ENCODE peak calls at places on chromosome 13, in four cellular contexts. L is foreskin fibroblast; I is activated CD4-positive, CD25-positive, alpha-beta regulatory T cell; O is Calu3. S is an unnamed sample.

GRCh38 chr13:39565036-39565949 is 37.7 kb downstream of the LHFPL6 start:
- DNase-seq in O (peak), L (peak), I (no peak), S (peak)

GRCh38 chr13:76975863-76976262 is 16.0 kb upstream of the CLN5 start:
- DNase-seq in I (no peak), O (no peak), L (peak), S (no peak)

GRCh38 chr13:53137777-53138176 is 109.2 kb downstream of the OLFM4 start:
- DNase-seq in I (no peak), L (peak), O (no peak), S (peak)

GRCh38 chr13:65595881-65596280 is 1634.3 kb downstream of the PCDH9 start:
- DNase-seq in O (no peak), L (peak), I (no peak), S (peak)

GRCh38 chr13:77565635-77566034 is 30.1 kb downstream of the SCEL start:
- DNase-seq in O (no peak), L (peak), I (no peak), S (peak)

GRCh38 chr13:23820530-23820929 is 68.7 kb downstream of the MIPEP start:
- DNase-seq in L (no peak), O (no peak), I (no peak), S (no peak)

GRCh38 chr13:97600438-97601080 is 166.6 kb downstream of the RAP2A start:
- DNase-seq in I (no peak), L (peak), O (no peak), S (peak)

GRCh38 chr13:62388515-62388914 is 972.9 kb upstream of the PCDH20 start:
- DNase-seq in I (no peak), O (no peak), L (no peak), S (no peak)

GRCh38 chr13:113442354-113442984 is 10.8 kb downstream of the ADPRHL1 start:
- DNase-seq in O (no peak), I (no peak), L (no peak), S (no peak)

GRCh38 chr13:93080587-93080986 is 146.0 kb upstream of the GPC6 start:
- DNase-seq in L (peak), I (no peak), O (no peak), S (peak)

GRCh38 chr13:84479656-84480055 is 597.4 kb upstream of the SLITRK1 start:
- DNase-seq in O (no peak), L (peak), I (no peak), S (no peak)

GRCh38 chr13:19845758-19846157 is 17.7 kb downstream of the ZMYM5 start:
- DNase-seq in I (no peak), O (peak), L (peak), S (peak)

GRCh38 chr13:109666656-109667448 is 119.5 kb downstream of the IRS2 start:
- DNase-seq in O (no peak), I (no peak), L (peak), S (peak)

GRCh38 chr13:109243311-109243951 is 543.0 kb downstream of the IRS2 start:
- DNase-seq in O (peak), I (no peak), L (peak), S (peak)

GRCh38 chr13:48902421-48902820 is 73.3 kb upstream of the FNDC3A start:
- DNase-seq in O (no peak), I (no peak), L (peak), S (peak)

GRCh38 chr13:110713981-110714797 is 689 bp downstream of the ING1 start:
- DNase-seq in I (peak), O (no peak), L (peak), S (peak)

GRCh38 chr13:97275265-97275664 is 53.1 kb downstream of the MBNL2 start:
- DNase-seq in L (peak), O (no peak), I (no peak), S (peak)

GRCh38 chr13:41017744-41018582 is 1.2 kb downstream of the ELF1 start:
- DNase-seq in L (no peak), O (no peak), I (no peak), S (no peak)

GRCh38 chr13:77511552-77511951 is 24.0 kb upstream of the SCEL start:
- DNase-seq in I (no peak), O (no peak), L (peak), S (no peak)

GRCh38 chr13:89082623-89083022 is 1411.5 kb downstream of the SLITRK5 start:
- DNase-seq in L (no peak), O (no peak), I (no peak), S (no peak)

GRCh38 chr13:109363431-109363830 is 423.0 kb downstream of the IRS2 start:
- DNase-seq in I (no peak), O (no peak), L (no peak), S (no peak)

GRCh38 chr13:54241719-54242118 is 1213.1 kb downstream of the OLFM4 start:
- DNase-seq in I (no peak), L (no peak), O (no peak), S (no peak)

GRCh38 chr13:77979721-77980377 is 61.2 kb upstream of the EDNRB start:
- DNase-seq in I (no peak), O (no peak), L (no peak), S (no peak)

GRCh38 chr13:64910061-64910460 is 2320.1 kb downstream of the PCDH9 start:
- DNase-seq in L (no peak), O (no peak), I (no peak), S (no peak)

GRCh38 chr13:41915096-41915495 is 45.8 kb downstream of the VWA8 start:
- DNase-seq in O (no peak), L (peak), I (no peak), S (no peak)

GRCh38 chr13:114328034-114328433 is 13.7 kb downstream of the CHAMP1 start:
- DNase-seq in I (no peak), O (no peak), L (no peak), S (no peak)

GRCh38 chr13:103187621-103188020 is 121.4 kb upstream of the SLC10A2 start:
- DNase-seq in O (no peak), I (no peak), L (no peak), S (no peak)

GRCh38 chr13:42762917-42763316 is 18.5 kb upstream of the FAM216B start:
- DNase-seq in L (peak), O (no peak), I (no peak), S (peak)

GRCh38 chr13:40178130-40178529 is 488.3 kb downstream of the FOXO1 start:
- DNase-seq in L (no peak), I (no peak), O (no peak), S (no peak)

GRCh38 chr13:81639984-81640582 is 1299.2 kb upstream of the SPRY2 start:
- DNase-seq in L (no peak), I (no peak), O (peak), S (no peak)

GRCh38 chr13:80340643-80341097 is 256 bp downstream of the SPRY2 start:
- DNase-seq in I (no peak), O (peak), L (no peak), S (peak)

GRCh38 chr13:24741016-24741662 is 22.8 kb upstream of the RNF17 start:
- DNase-seq in I (no peak), O (peak), L (no peak), S (no peak)

GRCh38 chr13:110719036-110719710 is 5.7 kb downstream of the ING1 start:
- DNase-seq in O (no peak), L (no peak), I (no peak), S (no peak)

GRCh38 chr13:47932953-47933687 is 68.0 kb downstream of the SUCLA2 start:
- DNase-seq in O (no peak), I (no peak), L (no peak), S (no peak)